ENCODE peak calls at places on chromosomes 16 and 17, in five cellular contexts. H is SK-N-SH, G is A549, U is HCT116, R is WTC11. A is an unnamed sample.

GRCh38 chr17:50887705-50888245 is 21.6 kb upstream of the TOB1 start:
- DNase-seq in G (no peak), U (no peak), H (no peak), R (no peak), A (no peak)

GRCh38 chr17:78379134-78379497 is 667 bp downstream of the PGS1 start:
- DNase-seq in R (no peak), U (no peak), G (no peak), H (no peak), A (peak; percentile 55)

GRCh38 chr17:6041261-6041660 is 28.9 kb upstream of the WSCD1 start:
- DNase-seq in R (no peak), U (no peak), G (no peak), H (no peak), A (no peak)

GRCh38 chr17:56810846-56811775 is 22.6 kb downstream of the C17orf67 start:
- DNase-seq in R (no peak), G (no peak), U (no peak), H (no peak), A (peak; percentile 63)

GRCh38 chr17:72150632-72151460 is 30.0 kb downstream of the SOX9 start:
- DNase-seq in U (no peak), G (peak; percentile 65), H (no peak), R (peak; percentile 63), A (no peak)

GRCh38 chr17:77619851-77620250 is 338.7 kb upstream of the TNRC6C start:
- DNase-seq in R (no peak), U (no peak), H (no peak), G (peak; percentile 45), A (no peak)

GRCh38 chr17:29674270-29674669 is 51.6 kb upstream of the CORO6 start:
- DNase-seq in G (no peak), R (no peak), U (no peak), H (no peak), A (peak; percentile 58)

GRCh38 chr16:2160915-2161551 is 5.5 kb downstream of the TRAF7 start:
- DNase-seq in R (no peak), U (no peak), H (no peak), G (no peak), A (no peak)

GRCh38 chr17:78432226-78432894 is 53.9 kb downstream of the PGS1 start:
- DNase-seq in R (no peak), H (no peak), G (no peak), U (no peak), A (no peak)

GRCh38 chr17:31392856-31393748 is 1.6 kb downstream of the RAB11FIP4 start:
- DNase-seq in R (peak; percentile 8), G (no peak), U (no peak), H (no peak), A (no peak)

GRCh38 chr16:68296291-68296690 is 14.5 kb downstream of the SLC7A6OS start:
- DNase-seq in R (no peak), H (no peak), U (no peak), G (no peak), A (no peak)

GRCh38 chr16:68296693-68297092 is 14.1 kb downstream of the SLC7A6OS start:
- DNase-seq in H (no peak), G (no peak), U (no peak), R (no peak), A (peak; percentile 32)

GRCh38 chr16:68298312-68298711 is 12.4 kb downstream of the SLC7A6OS start:
- DNase-seq in R (no peak), U (no peak), H (no peak), G (no peak), A (no peak)

GRCh38 chr16:68298907-68299515 is 11.7 kb downstream of the SLC7A6OS start:
- DNase-seq in G (no peak), H (no peak), U (no peak), R (no peak), A (no peak)

DNA sequence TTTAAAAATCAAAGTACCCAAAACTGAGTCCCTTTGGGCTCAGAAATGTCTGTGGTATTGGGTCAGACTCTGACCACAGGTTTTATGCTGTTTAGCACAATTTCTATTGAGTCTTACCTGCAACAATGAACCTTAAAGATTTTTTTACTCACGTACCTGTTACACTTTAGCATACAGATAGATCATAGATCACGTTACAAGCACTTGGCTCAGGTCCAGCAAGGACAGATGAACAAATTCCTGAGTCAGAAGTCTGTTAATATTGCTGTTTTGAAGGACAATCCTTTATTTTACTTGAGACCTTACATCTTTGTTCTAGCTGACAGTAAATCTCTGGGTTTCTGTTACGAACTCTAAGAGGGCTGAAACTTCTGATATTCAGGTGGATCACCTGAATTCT is 12.8 kb downstream of the SLC7A6OS start:
- DNase-seq in U (no peak), H (no peak), G (no peak), R (no peak), A (no peak)
- TF ChIP-seq MAX in U (no peak), H (no peak), G (no peak), R (no peak), A (no peak)

GRCh38 chr16:31177136-31177535 is 2.8 kb upstream of the FUS start:
- DNase-seq in U (no peak), G (no peak), H (no peak), R (no peak), A (peak; percentile 53)
- TF ChIP-seq MAX in U (no peak), G (no peak), H (no peak), R (no peak), A (no peak)

DNA sequence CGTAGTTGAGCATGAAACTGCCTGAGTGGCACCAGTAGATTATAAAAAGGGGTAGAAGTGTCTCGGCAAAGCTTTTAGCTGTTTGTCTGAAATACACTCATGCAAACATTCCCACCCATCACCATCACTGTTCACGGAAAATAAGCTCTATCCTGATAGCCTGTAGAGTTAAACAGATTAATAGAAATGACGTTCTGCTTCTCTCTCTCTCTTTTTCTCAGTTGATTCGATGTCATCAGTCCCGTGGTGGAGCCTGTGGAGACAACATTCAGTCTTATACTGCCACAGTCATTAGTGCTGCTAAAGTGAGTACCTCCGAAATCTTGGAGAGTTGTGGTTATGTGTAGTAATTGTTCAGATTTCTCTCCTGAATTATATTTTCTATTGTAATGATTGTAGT is 224.7 kb downstream of the BCAS3 start:
- DNase-seq in H (no peak), G (no peak), U (no peak), R (no peak), A (no peak)
- TF ChIP-seq MAX in H (no peak), G (no peak), U (no peak), R (no peak), A (no peak)

GRCh38 chr17:80830020-80830780 is 161.4 kb upstream of the CHMP6 start:
- DNase-seq in R (no peak), G (no peak), H (no peak), U (no peak), A (no peak)
- TF ChIP-seq MAX in R (no peak), G (no peak), H (no peak), U (no peak), A (no peak)

DNA sequence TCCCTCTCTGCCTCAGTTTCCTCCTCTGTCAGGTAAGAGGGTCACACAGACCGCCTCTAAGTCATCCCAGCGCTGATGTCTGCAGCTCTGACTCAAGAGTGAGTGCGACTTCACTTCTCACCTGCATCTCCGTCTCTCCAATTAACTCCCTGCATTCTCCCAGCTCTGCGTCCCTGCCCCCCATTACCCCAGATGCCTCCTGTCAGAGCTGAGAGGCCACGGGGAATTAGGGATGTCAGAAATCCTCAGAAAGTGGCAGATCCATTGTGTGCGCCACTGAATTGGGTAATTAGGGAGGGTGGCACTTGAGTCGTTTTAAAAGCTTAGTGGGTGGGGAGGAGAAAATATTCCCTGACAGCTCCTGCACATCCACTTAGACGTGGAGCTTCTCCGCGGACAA is 885.4 kb upstream of the EEF2KMT start:
- DNase-seq in R (no peak), G (no peak), U (no peak), H (no peak), A (no peak)
- TF ChIP-seq MAX in R (no peak), G (no peak), U (no peak), H (no peak), A (no peak)

DNA sequence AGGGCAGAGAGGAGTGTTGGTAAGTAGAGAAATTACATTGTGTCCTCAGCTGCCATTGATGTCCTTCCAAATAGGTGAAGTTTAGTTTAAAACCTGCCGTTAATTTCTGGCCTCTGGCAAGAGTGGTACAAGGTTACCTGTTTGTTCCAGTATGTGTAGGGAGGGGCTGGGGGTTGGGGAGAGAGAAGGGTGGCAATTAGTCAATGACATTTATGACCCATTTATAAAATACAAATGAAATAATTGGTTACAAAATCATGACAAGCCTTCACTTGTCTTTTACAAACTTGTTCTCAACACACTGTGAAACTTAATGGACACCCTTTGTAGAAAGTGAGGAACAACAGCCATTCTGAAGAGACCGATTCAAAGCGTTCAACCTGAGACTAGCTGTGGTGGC is 281.0 kb downstream of the FTO start:
- DNase-seq in G (no peak), R (no peak), H (no peak), U (no peak), A (no peak)
- TF ChIP-seq MAX in G (no peak), R (no peak), H (no peak), U (no peak), A (no peak)

GRCh38 chr16:84599528-84600202 is 18.2 kb downstream of the COTL1 start:
- DNase-seq in U (no peak), R (peak; percentile 74), H (peak; percentile 65), G (peak; percentile 46), A (peak; percentile 98)
- TF ChIP-seq MAX in U (no peak), R (no peak), H (no peak), G (no peak), A (no peak)

GRCh38 chr16:84836234-84836647 is 16.5 kb downstream of the CRISPLD2 start:
- DNase-seq in H (peak; percentile 42), G (peak; percentile 39), R (peak; percentile 60), U (no peak), A (no peak)
- TF ChIP-seq MAX in H (peak; percentile 69), G (no peak), R (no peak), U (no peak), A (no peak)

DNA sequence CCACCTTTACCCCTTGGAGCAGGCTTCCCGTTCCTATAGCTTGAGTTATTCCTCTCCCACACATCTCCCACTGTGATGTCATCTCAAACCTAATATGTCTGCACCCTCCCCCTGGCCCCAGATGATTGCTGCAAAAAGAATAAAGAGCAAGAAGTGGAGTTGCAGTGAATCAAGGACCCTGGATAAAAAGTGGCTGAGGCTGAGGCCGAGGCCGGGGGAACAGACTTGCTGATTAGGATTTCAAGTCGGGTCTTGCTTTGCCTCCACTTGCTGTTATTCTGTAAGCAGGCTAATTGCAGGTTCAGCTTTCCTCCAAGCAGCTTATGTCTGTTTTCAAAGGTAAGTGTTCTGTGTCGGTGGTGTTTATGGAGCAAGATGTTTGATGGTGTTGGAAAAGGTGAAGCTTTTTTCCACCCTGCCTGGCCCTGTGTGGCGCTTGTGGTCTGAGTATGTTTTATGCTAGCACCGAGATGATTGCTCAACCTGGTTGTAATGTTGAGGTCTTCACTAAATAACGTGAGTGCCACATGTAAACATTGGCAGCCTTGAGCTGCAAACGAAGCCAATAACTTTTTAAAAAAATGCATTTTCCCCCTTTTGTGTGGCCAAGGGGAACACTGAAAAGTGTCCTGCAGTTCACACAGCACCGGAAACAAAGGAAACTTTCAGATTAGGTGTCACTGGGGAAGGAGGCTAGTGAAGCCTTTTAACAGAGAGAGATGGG is 15.4 kb downstream of the HS3ST3B1 start:
- DNase-seq in R (no peak), U (no peak), H (no peak), G (no peak), A (peak; percentile 43)
- TF ChIP-seq MAX in R (no peak), U (no peak), H (no peak), G (no peak), A (peak; percentile 52)